ENCODE peak calls at places on chromosomes 12 and 14, in five cellular contexts. M, K, S, L and Q are unnamed samples.

GRCh38 chr14:90452366-90452765 is 55.5 kb downstream of the CALM1 start:
- DNase-seq in M (no peak), S (no peak), K (no peak), L (no peak), Q (no peak)

GRCh38 chr12:108060054-108060453 is 69.0 kb upstream of the WSCD2 start:
- DNase-seq in K (no peak), S (no peak), M (no peak), L (no peak), Q (no peak)

GRCh38 chr12:18502422-18502821 is 235.4 kb downstream of the PLCZ1 start:
- DNase-seq in K (no peak), S (peak), L (no peak), M (no peak), Q (no peak)

GRCh38 chr12:21644516-21644915 is 13.1 kb downstream of the LDHB start:
- DNase-seq in S (no peak), K (no peak), L (no peak), M (no peak), Q (no peak)

GRCh38 chr12:50442178-50442908 is 41.7 kb downstream of the LARP4 start:
- DNase-seq in M (no peak), L (no peak), K (no peak), S (no peak), Q (no peak)

GRCh38 chr14:104594310-104595046 is 10.1 kb downstream of the TMEM179 start:
- DNase-seq in S (no peak), L (no peak), M (no peak), K (no peak), Q (no peak)

GRCh38 chr14:101215936-101216335 is 312.4 kb upstream of the RTL1 start:
- DNase-seq in S (no peak), L (no peak), K (peak), M (no peak), Q (no peak)

GRCh38 chr14:90545966-90546751 is 149.3 kb downstream of the CALM1 start:
- DNase-seq in K (peak), S (no peak), M (no peak), L (peak), Q (no peak)

GRCh38 chr12:84508325-84508861 is 404.2 kb downstream of the SLC6A15 start:
- DNase-seq in S (peak), M (peak), K (no peak), L (peak), Q (peak)

GRCh38 chr12:92297932-92298681 is 152.5 kb upstream of the BTG1 start:
- DNase-seq in S (no peak), L (no peak), K (no peak), M (no peak), Q (peak)

GRCh38 chr14:90844321-90844720 is 28.1 kb upstream of the TTC7B start:
- DNase-seq in S (no peak), L (no peak), M (no peak), K (no peak), Q (no peak)

GRCh38 chr14:63438065-63438757 is 105.0 kb downstream of the PPP2R5E start:
- DNase-seq in S (peak), M (peak), L (peak), K (peak), Q (peak)

GRCh38 chr12:69910739-69911138 is 85.7 kb downstream of the MYRFL start:
- DNase-seq in S (no peak), M (no peak), L (no peak), K (no peak), Q (no peak)

GRCh38 chr14:69226178-69226577 is 33.8 kb upstream of the GALNT16 start:
- DNase-seq in S (no peak), M (no peak), L (peak), K (no peak), Q (peak)

GRCh38 chr12:132204064-132204821 is 60.0 kb downstream of the NOC4L start:
- DNase-seq in K (no peak), S (no peak), L (no peak), M (peak), Q (no peak)

GRCh38 chr12:29733060-29733459 is 50.7 kb downstream of the TMTC1 start:
- DNase-seq in M (no peak), L (no peak), K (no peak), S (no peak), Q (peak)

GRCh38 chr12:3041558-3042164 is 35.5 kb upstream of the TSPAN9 start:
- DNase-seq in K (peak), L (peak), M (peak), S (peak), Q (peak)

GRCh38 chr12:3700861-3701260 is 52.0 kb downstream of the CRACR2A start:
- DNase-seq in S (no peak), L (no peak), M (no peak), K (no peak), Q (peak)

GRCh38 chr14:90398315-90398811 is 1.5 kb downstream of the CALM1 start:
- DNase-seq in L (peak), M (no peak), S (peak), K (peak), Q (peak)

GRCh38 chr14:52902971-52903385 is 47.9 kb downstream of the FERMT2 start:
- DNase-seq in M (no peak), S (no peak), L (no peak), K (no peak), Q (peak)

DNA sequence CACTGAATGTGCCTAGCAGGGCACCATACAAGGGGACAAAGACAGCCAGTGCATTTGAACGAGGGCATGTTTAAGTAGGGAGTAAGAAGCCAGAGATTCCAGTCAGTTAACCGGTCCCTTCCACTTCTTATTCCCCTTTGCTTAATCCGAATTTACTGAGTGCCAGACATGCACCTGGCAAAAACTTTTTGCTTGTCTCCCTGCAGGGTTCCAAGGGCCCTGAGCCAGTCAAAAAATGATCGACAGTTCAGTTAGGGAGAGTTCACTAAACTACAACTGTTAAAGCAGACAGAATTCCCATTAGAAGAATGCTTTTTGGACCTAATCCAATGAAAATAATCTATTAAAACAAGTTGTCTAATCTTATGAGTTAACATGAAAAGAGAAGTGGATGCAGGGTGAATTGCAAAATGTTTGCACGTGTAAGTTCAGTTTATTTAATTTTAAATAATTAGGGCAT is 193.8 kb downstream of the TMTC2 start:
- DNase-seq in K (no peak), S (no peak), M (no peak), L (no peak), Q (no peak)
- TF ChIP-seq CTCF in K (no peak), S (no peak), M (no peak), L (no peak), Q (no peak)

GRCh38 chr12:98817779-98818178 is 172.7 kb downstream of the APAF1 start:
- DNase-seq in M (no peak), S (no peak), L (no peak), K (no peak), Q (no peak)
- H3K4me3 ChIP-seq in M (no peak), S (no peak), L (no peak), K (no peak), Q (no peak)

GRCh38 chr14:80544366-80544765 is 333.1 kb upstream of the DIO2 start:
- DNase-seq in M (no peak), S (no peak), K (no peak), L (no peak), Q (no peak)
- TF ChIP-seq CTCF in M (no peak), S (no peak), K (no peak), L (no peak), Q (no peak)

GRCh38 chr12:13097526-13097925 is 5.9 kb downstream of the GSG1 start:
- DNase-seq in S (no peak), L (no peak), K (peak), M (no peak), Q (no peak)
- H3K4me3 ChIP-seq in S (no peak), L (peak), K (peak), M (peak), Q (peak)

DNA sequence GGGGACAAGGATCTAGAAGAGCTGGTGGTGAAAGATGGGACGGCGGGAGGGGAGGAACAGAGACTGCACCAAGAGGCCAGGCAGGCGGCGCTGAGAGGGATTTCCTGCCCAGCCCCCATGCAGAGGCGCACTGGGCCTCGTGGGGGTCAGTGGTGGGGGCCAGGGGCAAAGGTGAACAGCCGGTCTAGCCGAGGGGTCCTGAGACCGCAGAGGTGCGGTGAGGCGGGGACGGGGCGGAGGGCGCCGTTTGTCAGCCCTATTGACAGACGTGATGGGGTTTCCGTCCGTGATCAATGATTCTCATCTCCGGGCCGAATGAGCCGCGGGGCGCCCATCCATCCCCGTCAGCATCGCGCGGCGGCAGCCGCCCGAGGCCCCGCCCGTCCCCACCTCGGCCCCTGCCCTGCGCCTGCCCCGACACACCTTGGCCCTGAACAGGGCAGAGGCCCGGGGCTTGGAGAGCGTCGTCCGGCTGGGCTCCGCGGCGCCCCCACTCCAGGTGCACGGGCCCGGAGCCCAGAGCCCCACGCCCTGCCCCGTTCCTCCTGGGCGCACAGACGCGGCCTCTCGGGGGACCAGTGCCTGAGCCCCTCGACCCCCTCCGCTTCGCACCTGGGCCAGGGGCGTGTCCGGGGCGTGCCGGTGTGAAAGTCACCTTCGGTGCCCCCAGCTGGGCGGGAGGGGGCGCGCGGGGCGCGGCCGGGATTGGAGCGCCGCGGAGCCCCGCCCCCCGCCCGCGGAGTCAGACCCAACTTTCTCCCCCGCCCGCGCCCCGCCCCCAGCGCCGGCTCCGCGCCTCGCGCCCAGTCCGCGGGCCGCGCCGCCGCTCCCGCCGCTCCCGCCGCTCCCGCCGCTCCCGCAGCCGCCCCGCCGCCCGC is at the start of gene NXPH4:
- DNase-seq in S (peak), K (peak), L (no peak), M (no peak), Q (no peak)
- TF ChIP-seq CTCF in S (no peak), K (no peak), L (no peak), M (no peak), Q (no peak)

GRCh38 chr12:52953181-52953841 is 4.4 kb downstream of the KRT18 start:
- DNase-seq in K (no peak), M (no peak), S (no peak), L (no peak), Q (no peak)
- H3K4me3 ChIP-seq in K (no peak), M (no peak), S (no peak), L (no peak), Q (no peak)